ENCODE peak calls at places on chromosome 14, in four cellular contexts. One of them, this sample, is unnamed.
A peak's percentile ranks its signal among the peaks of the same experiment; 100 is the strongest.

GRCh38 chr14:24143511-24143910 is 2.1 kb upstream of the EMC9 start:
- DNase-seq in nephron progenitor cell: no peak
- DNase-seq in IMR-90: peak; percentile 51
- DNase-seq in GM10248: no peak
- DNase-seq in this sample: no peak

GRCh38 chr14:89688520-89688919 is 266.0 kb downstream of the EFCAB11 start:
- DNase-seq in IMR-90: peak; percentile 22
- DNase-seq in nephron progenitor cell: no peak
- DNase-seq in GM10248: no peak
- DNase-seq in this sample: no peak

GRCh38 chr14:59904184-59904583 is 15.8 kb upstream of the LRRC9 start:
- DNase-seq in nephron progenitor cell: no peak
- DNase-seq in IMR-90: no peak
- DNase-seq in GM10248: no peak
- DNase-seq in this sample: no peak

GRCh38 chr14:93036652-93037341 is 78.9 kb downstream of the ITPK1 start:
- DNase-seq in IMR-90: no peak
- DNase-seq in GM10248: no peak
- DNase-seq in nephron progenitor cell: no peak
- DNase-seq in this sample: peak; percentile 52

GRCh38 chr14:71321556-71322315 is 414.5 kb downstream of the PCNX1 start:
- DNase-seq in nephron progenitor cell: peak; percentile 3
- DNase-seq in IMR-90: peak; percentile 63
- DNase-seq in GM10248: no peak
- DNase-seq in this sample: peak; percentile 6

GRCh38 chr14:101600336-101600890 is 39.1 kb downstream of the DIO3 start:
- DNase-seq in nephron progenitor cell: no peak
- DNase-seq in IMR-90: no peak
- DNase-seq in GM10248: no peak
- DNase-seq in this sample: no peak

GRCh38 chr14:37056473-37056872 is 115.9 kb downstream of the SLC25A21 start:
- DNase-seq in nephron progenitor cell: no peak
- DNase-seq in GM10248: no peak
- DNase-seq in IMR-90: peak; percentile 71
- DNase-seq in this sample: no peak

GRCh38 chr14:24392327-24393098 is 6.3 kb upstream of the NYNRIN start:
- DNase-seq in IMR-90: peak; percentile 67
- DNase-seq in nephron progenitor cell: no peak
- DNase-seq in GM10248: no peak
- DNase-seq in this sample: no peak

GRCh38 chr14:104570869-104571635 is 8.5 kb upstream of the C14orf180 start:
- DNase-seq in nephron progenitor cell: peak; percentile 57
- DNase-seq in IMR-90: no peak
- DNase-seq in GM10248: no peak
- DNase-seq in this sample: no peak

GRCh38 chr14:54844479-54844878 is 58.1 kb downstream of the GCH1 start:
- DNase-seq in IMR-90: no peak
- DNase-seq in GM10248: no peak
- DNase-seq in nephron progenitor cell: no peak
- DNase-seq in this sample: no peak

GRCh38 chr14:58327019-58327418 is 28.7 kb downstream of the ARID4A start:
- DNase-seq in nephron progenitor cell: no peak
- DNase-seq in GM10248: no peak
- DNase-seq in IMR-90: no peak
- DNase-seq in this sample: no peak

GRCh38 chr14:42459171-42459685 is 852.6 kb downstream of the LRFN5 start:
- DNase-seq in IMR-90: no peak
- DNase-seq in GM10248: no peak
- DNase-seq in nephron progenitor cell: no peak
- DNase-seq in this sample: no peak

GRCh38 chr14:81449114-81449513 is 49.0 kb upstream of the STON2 start:
- DNase-seq in GM10248: no peak
- DNase-seq in nephron progenitor cell: no peak
- DNase-seq in IMR-90: no peak
- DNase-seq in this sample: no peak

GRCh38 chr14:93765032-93765626 is 23.2 kb downstream of the PRIMA1 start:
- DNase-seq in IMR-90: no peak
- DNase-seq in nephron progenitor cell: no peak
- DNase-seq in GM10248: no peak
- DNase-seq in this sample: no peak

GRCh38 chr14:26255213-26255612 is 342.6 kb downstream of the NOVA1 start:
- DNase-seq in IMR-90: peak; percentile 31
- DNase-seq in GM10248: no peak
- DNase-seq in nephron progenitor cell: no peak
- DNase-seq in this sample: no peak

GRCh38 chr14:51304428-51304827 is 64.4 kb downstream of the TMX1 start:
- DNase-seq in GM10248: no peak
- DNase-seq in IMR-90: peak; percentile 80
- DNase-seq in nephron progenitor cell: no peak
- DNase-seq in this sample: no peak

GRCh38 chr14:32438511-32438910 is 109.4 kb downstream of the AKAP6 start:
- DNase-seq in GM10248: no peak
- DNase-seq in nephron progenitor cell: no peak
- DNase-seq in IMR-90: no peak
- DNase-seq in this sample: no peak

GRCh38 chr14:105797546-105797945 is 271.2 kb downstream of the TMEM121 start:
- DNase-seq in IMR-90: no peak
- DNase-seq in GM10248: no peak
- DNase-seq in nephron progenitor cell: no peak
- DNase-seq in this sample: no peak

GRCh38 chr14:24013654-24014514 is 25.2 kb downstream of the DHRS4L2 start:
- DNase-seq in GM10248: peak; percentile 75
- DNase-seq in nephron progenitor cell: peak; percentile 44
- DNase-seq in IMR-90: peak; percentile 71
- DNase-seq in this sample: peak; percentile 39

GRCh38 chr14:93946506-93947170 is 19.5 kb downstream of the FAM181A start:
- DNase-seq in GM10248: no peak
- DNase-seq in IMR-90: peak; percentile 28
- DNase-seq in nephron progenitor cell: no peak
- DNase-seq in this sample: no peak

GRCh38 chr14:96304956-96305355 is 48.9 kb downstream of the BDKRB1 start:
- DNase-seq in GM10248: no peak
- DNase-seq in IMR-90: no peak
- DNase-seq in nephron progenitor cell: peak; percentile 25
- DNase-seq in this sample: peak; percentile 11
- TF ChIP-seq CTCF in GM10248: no peak
- TF ChIP-seq CTCF in IMR-90: peak; percentile 4
- TF ChIP-seq CTCF in nephron progenitor cell: peak; percentile 15
- TF ChIP-seq CTCF in this sample: peak; percentile 41

GRCh38 chr14:69097974-69098373 is 54.9 kb downstream of the DCAF5 start:
- DNase-seq in IMR-90: no peak
- DNase-seq in nephron progenitor cell: no peak
- DNase-seq in GM10248: no peak
- DNase-seq in this sample: no peak

GRCh38 chr14:69092840-69093422 is 60.0 kb downstream of the DCAF5 start:
- DNase-seq in GM10248: no peak
- DNase-seq in nephron progenitor cell: no peak
- DNase-seq in IMR-90: peak; percentile 32
- DNase-seq in this sample: no peak

GRCh38 chr14:69093551-69094421 is 59.1 kb downstream of the DCAF5 start:
- DNase-seq in IMR-90: peak; percentile 61
- DNase-seq in nephron progenitor cell: no peak
- DNase-seq in GM10248: no peak
- DNase-seq in this sample: peak; percentile 10

GRCh38 chr14:69094481-69094880 is 58.4 kb downstream of the DCAF5 start:
- DNase-seq in IMR-90: peak; percentile 19
- DNase-seq in GM10248: no peak
- DNase-seq in nephron progenitor cell: no peak
- DNase-seq in this sample: no peak

DNA sequence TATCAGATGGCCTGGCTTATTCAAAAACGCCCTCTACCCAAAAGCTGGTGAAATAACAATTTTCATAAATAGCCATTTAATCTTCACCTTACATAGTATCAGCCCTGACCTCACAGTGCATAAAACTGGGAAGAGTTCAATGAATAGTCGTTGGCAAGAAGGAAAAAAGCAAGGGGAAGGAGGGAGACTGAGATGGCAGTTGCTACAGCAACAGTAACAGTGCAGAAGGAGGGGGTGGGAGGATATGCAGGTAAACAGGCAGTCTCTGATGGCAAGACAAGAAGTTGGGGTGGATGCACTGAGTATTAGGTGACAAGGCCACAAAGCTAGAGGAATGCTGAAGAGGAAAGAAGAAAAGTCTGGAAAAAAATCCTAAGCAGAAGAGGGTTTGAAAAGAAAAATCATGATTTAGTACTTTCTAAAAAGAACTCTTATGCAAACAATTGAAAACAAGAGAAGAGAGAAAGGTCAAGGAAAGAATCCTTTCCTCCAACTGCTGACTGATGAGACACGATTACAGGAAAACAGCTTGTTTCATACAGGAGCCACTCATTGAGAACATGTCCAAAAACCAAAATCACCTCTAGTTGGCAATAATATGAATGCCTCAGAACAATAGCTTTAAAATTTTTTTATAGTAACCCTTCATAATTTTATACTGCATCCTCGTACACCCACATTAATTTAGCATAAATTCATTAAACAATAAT is 56.0 kb downstream of the DCAF5 start:
- DNase-seq in GM10248: no peak
- DNase-seq in IMR-90: peak; percentile 22
- DNase-seq in nephron progenitor cell: no peak
- DNase-seq in this sample: no peak
- TF ChIP-seq CTCF in GM10248: no peak
- TF ChIP-seq CTCF in IMR-90: no peak
- TF ChIP-seq CTCF in nephron progenitor cell: no peak
- TF ChIP-seq CTCF in this sample: no peak

DNA sequence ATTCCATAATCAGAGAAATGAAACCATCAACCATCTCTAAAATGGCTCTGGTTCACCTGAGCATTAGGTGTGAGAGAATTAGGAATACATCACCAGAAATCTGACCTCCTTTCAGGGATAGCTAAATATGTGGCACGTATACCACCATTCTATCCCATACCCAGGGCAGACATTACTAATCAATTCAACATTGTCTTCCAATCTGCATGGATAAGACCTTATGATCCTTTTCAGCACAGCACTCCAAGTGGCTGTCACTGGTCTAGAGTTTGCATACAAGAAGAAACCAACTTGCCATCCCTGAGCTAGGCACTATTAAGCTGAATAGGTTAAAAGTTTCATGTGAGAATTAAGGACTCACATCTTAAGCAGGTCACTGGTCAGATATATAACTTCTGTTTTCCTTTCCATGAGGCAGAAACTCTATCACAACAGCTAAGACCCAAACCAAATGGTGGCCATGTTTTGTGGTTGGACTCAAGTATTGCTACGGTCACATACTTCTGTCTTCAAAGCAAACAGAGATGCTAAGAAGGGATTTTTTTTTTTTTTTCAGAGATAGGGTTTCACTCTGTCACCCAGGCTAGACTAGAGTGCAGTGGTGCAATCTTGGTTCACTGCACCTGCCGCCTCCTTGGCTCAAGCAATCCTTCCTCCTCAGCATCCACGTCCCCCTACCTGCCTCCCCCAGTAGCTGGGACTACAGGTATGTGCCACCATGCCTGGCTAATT is 249.0 kb downstream of the DPF3 start:
- DNase-seq in IMR-90: peak; percentile 35
- DNase-seq in GM10248: no peak
- DNase-seq in nephron progenitor cell: no peak
- DNase-seq in this sample: no peak
- TF ChIP-seq CTCF in IMR-90: no peak
- TF ChIP-seq CTCF in GM10248: no peak
- TF ChIP-seq CTCF in nephron progenitor cell: no peak
- TF ChIP-seq CTCF in this sample: no peak

DNA sequence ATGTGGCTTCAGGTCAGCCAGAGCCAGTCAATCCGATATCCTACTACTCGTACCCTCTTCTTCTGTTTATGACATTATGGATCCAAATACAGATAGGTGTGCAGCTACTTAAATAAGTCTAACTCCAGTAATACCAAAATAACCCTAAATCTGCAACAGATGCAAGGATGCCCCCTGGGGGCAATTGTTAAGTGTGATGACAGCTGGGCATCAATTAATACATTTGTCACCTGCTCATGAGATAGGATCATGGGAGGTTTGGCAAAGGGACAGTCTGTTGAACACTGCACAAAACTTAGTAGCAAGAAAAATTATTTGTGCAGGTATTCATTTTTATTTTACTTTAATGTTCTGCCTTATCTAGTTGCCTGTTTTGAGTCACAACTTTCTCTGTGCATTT is 83.2 kb downstream of the SLC38A6 start:
- DNase-seq in nephron progenitor cell: no peak
- DNase-seq in GM10248: no peak
- DNase-seq in IMR-90: no peak
- DNase-seq in this sample: no peak
- TF ChIP-seq CTCF in nephron progenitor cell: no peak
- TF ChIP-seq CTCF in GM10248: no peak
- TF ChIP-seq CTCF in IMR-90: no peak
- TF ChIP-seq CTCF in this sample: no peak

GRCh38 chr14:99157246-99157645 is 114.8 kb downstream of the BCL11B start:
- DNase-seq in nephron progenitor cell: no peak
- DNase-seq in IMR-90: no peak
- DNase-seq in GM10248: no peak
- DNase-seq in this sample: no peak

GRCh38 chr14:99157676-99158075 is 114.3 kb downstream of the BCL11B start:
- DNase-seq in nephron progenitor cell: no peak
- DNase-seq in IMR-90: no peak
- DNase-seq in GM10248: no peak
- DNase-seq in this sample: no peak

GRCh38 chr14:99158150-99158549 is 113.8 kb downstream of the BCL11B start:
- DNase-seq in GM10248: no peak
- DNase-seq in nephron progenitor cell: no peak
- DNase-seq in IMR-90: no peak
- DNase-seq in this sample: no peak

GRCh38 chr14:99158646-99159165 is 113.3 kb downstream of the BCL11B start:
- DNase-seq in GM10248: no peak
- DNase-seq in IMR-90: no peak
- DNase-seq in nephron progenitor cell: no peak
- DNase-seq in this sample: no peak

DNA sequence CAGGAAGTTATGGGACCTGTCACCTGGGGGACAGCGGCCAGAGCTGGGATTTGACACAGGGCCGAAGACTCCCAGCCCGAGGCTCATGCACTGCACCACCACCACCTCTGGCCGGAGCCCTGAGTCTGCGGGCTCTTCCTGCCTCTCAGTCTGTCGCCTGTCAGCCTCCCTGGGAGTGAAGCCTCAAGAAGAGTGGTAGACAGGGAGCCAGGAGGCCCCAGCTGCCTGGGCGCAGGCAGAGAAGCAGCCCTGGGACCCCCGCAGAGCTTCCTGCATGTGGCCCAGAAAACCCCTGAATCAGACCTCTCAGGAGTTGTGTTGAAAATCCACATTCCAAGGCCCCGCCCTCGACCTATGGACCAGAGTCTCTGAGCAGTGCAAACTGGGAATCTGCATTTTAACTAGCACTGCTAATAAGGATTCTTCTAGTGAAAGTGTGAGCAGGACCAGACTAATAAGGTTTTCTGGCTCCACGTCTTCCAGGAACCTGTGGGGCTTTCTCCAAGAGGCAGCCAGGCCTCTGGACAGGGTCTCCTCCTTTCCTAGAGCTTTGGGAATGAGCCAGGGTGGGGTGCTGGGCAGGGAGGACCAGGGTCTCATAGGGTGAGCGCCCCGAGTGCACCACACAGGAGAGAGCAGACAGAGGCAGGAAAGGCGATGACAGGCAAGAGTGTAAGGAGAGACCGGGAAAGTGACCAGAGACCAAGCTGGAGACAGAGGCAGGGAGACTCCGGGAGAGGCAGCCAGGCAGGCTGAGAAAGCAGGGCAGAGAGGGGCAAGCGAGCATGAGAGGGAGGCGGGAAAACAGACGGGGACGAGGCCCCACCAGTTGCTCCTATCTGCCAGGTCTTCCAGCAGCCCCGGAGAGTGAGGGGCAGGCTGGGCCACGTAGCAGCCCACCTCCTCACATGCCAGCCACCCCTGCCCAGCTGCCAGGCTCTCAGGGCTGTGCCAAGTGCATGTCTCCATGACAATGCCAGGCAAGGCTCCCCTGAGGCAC is 112.4 kb downstream of the BCL11B start:
- DNase-seq in nephron progenitor cell: no peak
- DNase-seq in IMR-90: no peak
- DNase-seq in GM10248: no peak
- DNase-seq in this sample: no peak
- TF ChIP-seq CTCF in nephron progenitor cell: no peak
- TF ChIP-seq CTCF in IMR-90: no peak
- TF ChIP-seq CTCF in GM10248: no peak
- TF ChIP-seq CTCF in this sample: no peak

This sample was measured in neural crest cell.